ENCODE peak calls at places on chromosomes 11 and 22, in nine cellular contexts. Q, C, S, Z, J, K, Y, I and P are unnamed samples.

GRCh38 chr11:131295986-131296385 is 74.4 kb upstream of the NTM start:
- DNase-seq in Q (no peak), C (no peak), S (no peak), Z (no peak), J (no peak), K (no peak), Y (no peak), I (no peak), P (no peak)

GRCh38 chr11:18791175-18792065 is at the start of gene PTPN5:
- DNase-seq in Q (no peak), C (no peak), S (no peak), Z (no peak), J (no peak), K (no peak), Y (no peak), I (no peak), P (no peak)

GRCh38 chr11:61700221-61700620 is 20.0 kb downstream of the DAGLA start:
- DNase-seq in Q (peak; percentile 36), C (no peak), S (no peak), Z (no peak), J (peak; percentile 76), K (no peak), Y (peak; percentile 38), I (no peak), P (no peak)

GRCh38 chr11:73295259-73295995 is 12.6 kb upstream of the ARHGEF17 start:
- DNase-seq in Q (peak; percentile 78), C (no peak), S (peak; percentile 69), Z (peak; percentile 76), J (peak; percentile 89), K (peak; percentile 92), Y (peak; percentile 43), I (no peak), P (peak; percentile 60)

GRCh38 chr11:115501895-115502589 is 2.2 kb downstream of the CADM1 start:
- DNase-seq in Q (peak; percentile 30), C (no peak), S (no peak), Z (peak; percentile 59), J (no peak), K (no peak), Y (no peak), I (no peak), P (no peak)

GRCh38 chr11:119885067-119885466 is 156.1 kb upstream of the NECTIN1 start:
- DNase-seq in Q (no peak), C (no peak), S (no peak), Z (no peak), J (no peak), K (no peak), Y (no peak), I (no peak), P (no peak)

GRCh38 chr11:8634498-8634897 is 40.5 kb upstream of the STK33 start:
- DNase-seq in Q (no peak), C (no peak), S (no peak), Z (no peak), J (no peak), K (no peak), Y (no peak), I (no peak), P (no peak)

GRCh38 chr11:115488945-115489344 is 15.3 kb downstream of the CADM1 start:
- DNase-seq in Q (peak; percentile 68), C (no peak), S (no peak), Z (no peak), J (no peak), K (no peak), Y (no peak), I (peak; percentile 84), P (no peak)

GRCh38 chr11:134272381-134273316 is 3.5 kb upstream of the GLB1L3 start:
- DNase-seq in Q (no peak), C (no peak), S (no peak), Z (no peak), J (peak; percentile 42), K (no peak), Y (no peak), I (no peak), P (no peak)

GRCh38 chr11:65588199-65589054 is 7.2 kb downstream of the KCNK7 start:
- DNase-seq in Q (peak; percentile 51), C (no peak), S (no peak), Z (peak; percentile 50), J (peak; percentile 48), K (peak; percentile 83), Y (no peak), I (no peak), P (peak; percentile 40)

GRCh38 chr11:117180661-117181585 is 2.4 kb downstream of the SIDT2 start:
- DNase-seq in Q (peak; percentile 63), C (peak; percentile 82), S (peak; percentile 75), Z (peak; percentile 70), J (peak; percentile 82), K (peak; percentile 91), Y (peak; percentile 81), I (peak; percentile 43), P (peak; percentile 87)

GRCh38 chr22:50696799-50697561 is 24.4 kb downstream of the SHANK3 start:
- DNase-seq in Q (no peak), C (no peak), S (no peak), Z (peak; percentile 19), J (no peak), K (peak; percentile 76), Y (no peak), I (no peak), P (no peak)

GRCh38 chr11:76025068-76025467 is 181.2 kb downstream of the WNT11 start:
- DNase-seq in Q (peak; percentile 94), C (no peak), S (no peak), Z (no peak), J (peak; percentile 84), K (no peak), Y (no peak), I (peak; percentile 68), P (no peak)

GRCh38 chr11:35588627-35589026 is 29.6 kb upstream of the FJX1 start:
- DNase-seq in Q (peak; percentile 69), C (no peak), S (no peak), Z (no peak), J (peak; percentile 81), K (no peak), Y (no peak), I (no peak), P (no peak)

GRCh38 chr22:38649841-38650522 is 6.2 kb downstream of the FAM227A start:
- DNase-seq in Q (no peak), C (no peak), S (no peak), Z (no peak), J (no peak), K (no peak), Y (no peak), I (no peak), P (no peak)

GRCh38 chr11:15216678-15217077 is 102.0 kb downstream of the INSC start:
- DNase-seq in Q (no peak), C (no peak), S (no peak), Z (no peak), J (no peak), K (no peak), Y (peak; percentile 7), I (no peak), P (no peak)

GRCh38 chr11:2737876-2738275 is 38.1 kb upstream of the KCNQ1OT1 start:
- DNase-seq in Q (no peak), C (no peak), S (no peak), Z (no peak), J (peak; percentile 23), K (no peak), Y (no peak), I (no peak), P (no peak)

GRCh38 chr11:79686703-79687419 is 246.0 kb upstream of the TENM4 start:
- DNase-seq in Q (no peak), C (no peak), S (no peak), Z (no peak), J (no peak), K (no peak), Y (no peak), I (no peak), P (no peak)

GRCh38 chr11:127610787-127611186 is 610.2 kb upstream of the KIRREL3 start:
- DNase-seq in Q (no peak), C (no peak), S (no peak), Z (no peak), J (no peak), K (no peak), Y (no peak), I (no peak), P (no peak)

GRCh38 chr11:95977534-95978174 is 53.7 kb upstream of the MTMR2 start:
- DNase-seq in Q (peak; percentile 55), C (no peak), S (no peak), Z (no peak), J (peak; percentile 79), K (no peak), Y (no peak), I (no peak), P (no peak)

GRCh38 chr11:125123947-125124633 is 12.7 kb upstream of the TMEM218 start:
- DNase-seq in Q (peak; percentile 73), C (peak; percentile 43), S (peak; percentile 52), Z (peak; percentile 71), J (peak; percentile 79), K (no peak), Y (peak; percentile 86), I (peak; percentile 2), P (peak; percentile 42)

GRCh38 chr11:125117429-125117828 is 6.0 kb upstream of the TMEM218 start:
- DNase-seq in Q (no peak), C (no peak), S (no peak), Z (no peak), J (no peak), K (no peak), Y (no peak), I (no peak), P (no peak)

GRCh38 chr11:125128450-125128849 is 17.0 kb upstream of the TMEM218 start:
- DNase-seq in Q (peak; percentile 45), C (no peak), S (no peak), Z (no peak), J (peak; percentile 68), K (no peak), Y (no peak), I (no peak), P (no peak)

GRCh38 chr11:125123194-125123946 is 11.9 kb upstream of the TMEM218 start:
- DNase-seq in Q (no peak), C (no peak), S (no peak), Z (no peak), J (peak; percentile 2), K (no peak), Y (no peak), I (no peak), P (no peak)
- H3K4me3 ChIP-seq in Q (no peak overlapping the region), C (no peak overlapping the region), S (no peak overlapping the region), Z (no peak overlapping the region), J (no peak overlapping the region), K (no peak overlapping the region), Y (peak overlapping the region; percentile 52), I (no peak overlapping the region), P (no peak overlapping the region)

GRCh38 chr11:12674571-12674935 is 332 bp downstream of the TEAD1 start:
- DNase-seq in Q (no peak), C (no peak), S (no peak), Z (no peak), J (no peak), K (no peak), Y (no peak), I (no peak), P (no peak)
- H3K4me3 ChIP-seq in Q (peak overlapping the region; percentile 80), C (peak overlapping the region; percentile 89), S (peak overlapping the region; percentile 62), Z (peak overlapping the region; percentile 43), J (peak overlapping the region; percentile 87), K (peak overlapping the region; percentile 92), Y (peak overlapping the region; percentile 68), I (peak overlapping the region; percentile 92), P (peak overlapping the region; percentile 36)

GRCh38 chr22:30420401-30421178 is 5.0 kb upstream of the MTFP1 start:
- DNase-seq in Q (peak; percentile 89), C (no peak), S (no peak), Z (no peak), J (peak; percentile 93), K (no peak), Y (no peak), I (peak; percentile 90), P (no peak)
- H3K4me3 ChIP-seq in Q (no peak overlapping the region), C (no peak overlapping the region), S (no peak overlapping the region), Z (no peak overlapping the region), J (no peak overlapping the region), K (no peak overlapping the region), Y (peak overlapping the region; percentile 12), I (no peak overlapping the region), P (no peak overlapping the region)

GRCh38 chr11:122155765-122156527 is 39.9 kb upstream of the BLID start:
- DNase-seq in Q (no peak), C (no peak), S (no peak), Z (no peak), J (no peak), K (no peak), Y (no peak), I (no peak), P (no peak)
- H3K4me3 ChIP-seq in Q (peak overlapping the region; percentile 32), C (no peak overlapping the region), S (no peak overlapping the region), Z (no peak overlapping the region), J (peak overlapping the region; percentile 48), K (peak overlapping the region; percentile 64), Y (peak overlapping the region; percentile 54), I (no peak overlapping the region), P (no peak overlapping the region)